ENCODE peak calls at places on chromosomes 11 and 22, in seven cellular contexts. S is A549; Z is progenitor cell of endocrine pancreas; M is stimulated activated naive B cell treated with anti-CD40 and anti-IgM and Interleukin-4, amounts not matched to agents 10 μg/mL and 1 μg/mL and 100 μg/mL, for 72 hours; I is hypothalamus; H is activated T-cell treated with anti-CD3 and anti-CD28 coated beads for 1 hour; R is stimulated activated CD4-positive, alpha-beta T cell treated with anti-CD3 and anti-CD28 coated beads, Interleukin-2, amount 100 ng/mL, for 4 hours. U is an unnamed sample.

GRCh38 chr11:4464216-4465159 is 15.4 kb downstream of the OR52K2 start:
- DNase-seq in I (no peak), S (no peak), R (no peak), Z (no peak), H (no peak), M (no peak), U (no peak)

GRCh38 chr11:112525270-112525669 is 264.6 kb upstream of the PLET1 start:
- DNase-seq in H (no peak), I (no peak), M (no peak), S (no peak), R (no peak), Z (no peak), U (no peak)

GRCh38 chr22:31695423-31695822 is 33.4 kb upstream of the PISD start:
- DNase-seq in H (no peak), S (no peak), M (no peak), R (no peak), I (no peak), Z (no peak), U (no peak)

GRCh38 chr11:133790995-133791394 is 54.3 kb downstream of the SPATA19 start:
- DNase-seq in R (no peak), S (no peak), M (no peak), Z (no peak), H (no peak), I (no peak), U (no peak)

GRCh38 chr11:102798012-102798746 is at the start of gene MMP1:
- DNase-seq in H (no peak), R (no peak), M (no peak), S (no peak), Z (no peak), I (no peak), U (no peak)

GRCh38 chr11:128841461-128842072 is 25.5 kb downstream of the KCNJ1 start:
- DNase-seq in S (no peak), I (no peak), M (peak; percentile 40), H (no peak), Z (no peak), R (no peak), U (no peak)

GRCh38 chr22:23263651-23264555 is 83.6 kb downstream of the BCR start:
- DNase-seq in S (no peak), R (peak; percentile 13), I (no peak), Z (no peak), H (no peak), M (no peak), U (no peak)

GRCh38 chr11:79119491-79120284 is 321.1 kb downstream of the TENM4 start:
- DNase-seq in H (no peak), Z (no peak), R (no peak), I (peak; percentile 50), S (no peak), M (no peak), U (no peak)

GRCh38 chr11:15471028-15471708 is 356.4 kb downstream of the INSC start:
- DNase-seq in M (no peak), I (no peak), Z (no peak), H (no peak), S (no peak), R (no peak), U (no peak)